ENCODE peak calls at places on chromosomes 4 and X, in nine cellular contexts. One of them, this sample, is unnamed.

GRCh38 chr4:144754562-144755410 is 108.8 kb downstream of the HHIP start:
- DNase-seq in A549: peak
- DNase-seq in IMR-90: peak
- DNase-seq in GM12878: no peak
- DNase-seq in transverse colon: no peak
- DNase-seq in body of pancreas: no peak
- DNase-seq in thyroid gland: no peak
- DNase-seq in ovary: no peak
- DNase-seq in K562: no peak
- DNase-seq in this sample: no peak

GRCh38 chr4:97778174-97778573 is 365.1 kb downstream of the STPG2 start:
- DNase-seq in IMR-90: no peak
- DNase-seq in transverse colon: no peak
- DNase-seq in K562: no peak
- DNase-seq in ovary: no peak
- DNase-seq in A549: no peak
- DNase-seq in thyroid gland: no peak
- DNase-seq in body of pancreas: no peak
- DNase-seq in GM12878: no peak
- DNase-seq in this sample: no peak

GRCh38 chrX:80354966-80355465 is 65.2 kb upstream of the TENT5D start:
- DNase-seq in body of pancreas: no peak
- DNase-seq in thyroid gland: peak
- DNase-seq in IMR-90: no peak
- DNase-seq in ovary: no peak
- DNase-seq in transverse colon: no peak
- DNase-seq in A549: no peak
- DNase-seq in GM12878: no peak
- DNase-seq in K562: no peak
- DNase-seq in this sample: no peak

GRCh38 chr4:47528651-47529050 is 43.6 kb downstream of the ATP10D start:
- DNase-seq in GM12878: no peak
- DNase-seq in A549: no peak
- DNase-seq in ovary: no peak
- DNase-seq in body of pancreas: no peak
- DNase-seq in transverse colon: no peak
- DNase-seq in K562: no peak
- DNase-seq in IMR-90: peak
- DNase-seq in thyroid gland: no peak
- DNase-seq in this sample: no peak

GRCh38 chrX:70172226-70172625 is 5.1 kb upstream of the DGAT2L6 start:
- DNase-seq in K562: no peak
- DNase-seq in transverse colon: no peak
- DNase-seq in GM12878: no peak
- DNase-seq in thyroid gland: no peak
- DNase-seq in body of pancreas: no peak
- DNase-seq in IMR-90: peak
- DNase-seq in A549: no peak
- DNase-seq in ovary: no peak
- DNase-seq in this sample: no peak

GRCh38 chr4:151408630-151409469 is at the start of gene FHIP1A:
- DNase-seq in thyroid gland: peak
- DNase-seq in body of pancreas: peak
- DNase-seq in transverse colon: peak
- DNase-seq in GM12878: no peak
- DNase-seq in IMR-90: peak
- DNase-seq in K562: peak
- DNase-seq in A549: peak
- DNase-seq in ovary: peak
- DNase-seq in this sample: peak

GRCh38 chr4:108453366-108453765 is 167.0 kb upstream of the RPL34 start:
- DNase-seq in K562: no peak
- DNase-seq in IMR-90: no peak
- DNase-seq in body of pancreas: no peak
- DNase-seq in transverse colon: no peak
- DNase-seq in ovary: no peak
- DNase-seq in thyroid gland: no peak
- DNase-seq in A549: no peak
- DNase-seq in GM12878: no peak
- DNase-seq in this sample: no peak

GRCh38 chr4:149708513-149709175 is 107.0 kb downstream of the IQCM start:
- DNase-seq in transverse colon: no peak
- DNase-seq in GM12878: no peak
- DNase-seq in A549: no peak
- DNase-seq in IMR-90: peak
- DNase-seq in thyroid gland: no peak
- DNase-seq in body of pancreas: no peak
- DNase-seq in K562: no peak
- DNase-seq in ovary: no peak
- DNase-seq in this sample: no peak

GRCh38 chrX:16970977-16971376 is 24.5 kb downstream of the REPS2 start:
- DNase-seq in transverse colon: no peak
- DNase-seq in IMR-90: peak
- DNase-seq in ovary: no peak
- DNase-seq in thyroid gland: no peak
- DNase-seq in body of pancreas: no peak
- DNase-seq in GM12878: no peak
- DNase-seq in K562: no peak
- DNase-seq in A549: no peak
- DNase-seq in this sample: no peak

GRCh38 chr4:6938237-6938636 is 28.6 kb downstream of the TBC1D14 start:
- DNase-seq in A549: no peak
- DNase-seq in IMR-90: no peak
- DNase-seq in GM12878: no peak
- DNase-seq in transverse colon: no peak
- DNase-seq in thyroid gland: no peak
- DNase-seq in K562: no peak
- DNase-seq in ovary: no peak
- DNase-seq in body of pancreas: no peak
- DNase-seq in this sample: peak

GRCh38 chrX:19017271-19017670 is 33.4 kb upstream of the PHKA2 start:
- DNase-seq in body of pancreas: no peak
- DNase-seq in A549: peak
- DNase-seq in GM12878: no peak
- DNase-seq in thyroid gland: peak
- DNase-seq in ovary: no peak
- DNase-seq in IMR-90: peak
- DNase-seq in K562: peak
- DNase-seq in transverse colon: no peak
- DNase-seq in this sample: no peak

GRCh38 chrX:150574824-150575409 is 6.5 kb downstream of the MTM1 start:
- DNase-seq in transverse colon: no peak
- DNase-seq in IMR-90: no peak
- DNase-seq in thyroid gland: no peak
- DNase-seq in K562: no peak
- DNase-seq in ovary: no peak
- DNase-seq in A549: no peak
- DNase-seq in body of pancreas: no peak
- DNase-seq in GM12878: no peak
- DNase-seq in this sample: no peak

GRCh38 chr4:169619518-169619957 is 840 bp upstream of the CLCN3 start:
- DNase-seq in body of pancreas: peak
- DNase-seq in transverse colon: peak
- DNase-seq in GM12878: no peak
- DNase-seq in ovary: peak
- DNase-seq in K562: peak
- DNase-seq in A549: peak
- DNase-seq in IMR-90: peak
- DNase-seq in thyroid gland: peak
- DNase-seq in this sample: peak

GRCh38 chr4:163343604-163344146 is at the start of gene NPY5R:
- DNase-seq in body of pancreas: no peak
- DNase-seq in IMR-90: no peak
- DNase-seq in thyroid gland: no peak
- DNase-seq in K562: no peak
- DNase-seq in ovary: no peak
- DNase-seq in A549: no peak
- DNase-seq in GM12878: no peak
- DNase-seq in transverse colon: no peak
- DNase-seq in this sample: no peak

GRCh38 chrX:38804481-38805293 is 3.4 kb downstream of the MID1IP1 start:
- DNase-seq in K562: peak
- DNase-seq in GM12878: no peak
- DNase-seq in thyroid gland: peak
- DNase-seq in ovary: peak
- DNase-seq in body of pancreas: peak
- DNase-seq in IMR-90: no peak
- DNase-seq in A549: peak
- DNase-seq in transverse colon: peak
- DNase-seq in this sample: peak

GRCh38 chr4:123652501-123652900 is 255.9 kb downstream of the SPRY1 start:
- DNase-seq in K562: no peak
- DNase-seq in ovary: no peak
- DNase-seq in IMR-90: peak
- DNase-seq in thyroid gland: no peak
- DNase-seq in A549: no peak
- DNase-seq in GM12878: no peak
- DNase-seq in transverse colon: no peak
- DNase-seq in body of pancreas: no peak
- DNase-seq in this sample: no peak

GRCh38 chrX:48897621-48898306 is at the start of the genes PQBP1 and TIMM17B:
- DNase-seq in GM12878: peak
- DNase-seq in body of pancreas: peak
- DNase-seq in ovary: peak
- DNase-seq in transverse colon: peak
- DNase-seq in IMR-90: peak
- DNase-seq in K562: peak
- DNase-seq in thyroid gland: peak
- DNase-seq in A549: peak
- DNase-seq in this sample: peak
- TF ChIP-seq POLR2A in GM12878: peak
- TF ChIP-seq POLR2A in body of pancreas: peak
- TF ChIP-seq POLR2A in ovary: peak
- TF ChIP-seq POLR2A in transverse colon: peak
- TF ChIP-seq POLR2A in IMR-90: peak
- TF ChIP-seq POLR2A in K562: peak
- TF ChIP-seq POLR2A in thyroid gland: peak
- TF ChIP-seq POLR2A in A549: peak
- TF ChIP-seq POLR2A in this sample: peak

DNA sequence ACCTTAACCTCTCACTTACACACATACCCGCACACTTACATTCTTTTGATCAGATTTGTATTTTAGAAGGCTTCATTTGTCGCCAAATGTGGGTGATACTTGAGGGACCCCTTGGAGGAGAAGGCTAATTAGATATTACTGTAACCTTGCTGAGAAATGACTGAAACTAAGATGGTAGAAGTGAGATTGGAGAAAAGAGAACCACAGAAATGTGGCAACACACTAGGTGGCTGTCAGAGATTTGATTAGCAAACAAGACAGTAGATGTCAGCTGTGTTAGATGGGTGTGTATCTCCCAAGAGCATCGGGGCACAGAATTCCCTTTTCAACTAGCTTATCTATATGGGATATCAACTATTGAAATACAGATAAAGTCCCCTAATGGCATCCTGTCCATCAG is 149.3 kb upstream of the FABP2 start:
- DNase-seq in K562: no peak
- DNase-seq in A549: no peak
- DNase-seq in thyroid gland: no peak
- DNase-seq in ovary: no peak
- DNase-seq in IMR-90: no peak
- DNase-seq in transverse colon: no peak
- DNase-seq in GM12878: no peak
- DNase-seq in body of pancreas: no peak
- DNase-seq in this sample: no peak
- H3K4me3 ChIP-seq in K562: no peak
- H3K4me3 ChIP-seq in A549: no peak
- H3K4me3 ChIP-seq in thyroid gland: no peak
- H3K4me3 ChIP-seq in ovary: no peak
- H3K4me3 ChIP-seq in IMR-90: no peak
- H3K4me3 ChIP-seq in transverse colon: no peak
- H3K4me3 ChIP-seq in GM12878: peak
- H3K4me3 ChIP-seq in body of pancreas: no peak
- H3K4me3 ChIP-seq in this sample: no peak

DNA sequence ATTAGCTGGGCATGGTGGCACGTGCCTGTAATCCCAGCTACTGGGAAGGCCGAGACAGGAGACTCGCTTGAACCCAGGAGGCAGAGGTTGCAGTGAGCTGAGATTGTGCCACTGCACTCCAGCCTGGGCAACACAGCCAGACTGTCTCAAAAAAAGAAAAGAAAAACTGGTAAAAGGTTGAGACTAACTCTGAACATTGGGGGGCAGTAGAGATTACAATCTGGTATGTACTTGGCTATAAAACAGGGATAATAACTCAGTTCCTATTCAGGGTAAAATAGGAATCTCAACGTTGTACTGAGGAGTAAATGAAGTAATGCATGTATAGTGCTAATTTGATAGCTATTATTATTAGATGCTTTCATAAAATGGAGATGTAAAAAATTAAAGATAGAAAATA is 12.5 kb upstream of the KLF8 start:
- DNase-seq in K562: no peak
- DNase-seq in GM12878: no peak
- DNase-seq in thyroid gland: no peak
- DNase-seq in IMR-90: no peak
- DNase-seq in ovary: no peak
- DNase-seq in transverse colon: no peak
- DNase-seq in body of pancreas: no peak
- DNase-seq in A549: no peak
- DNase-seq in this sample: no peak
- TF ChIP-seq CTCF in K562: no peak
- TF ChIP-seq CTCF in GM12878: peak
- TF ChIP-seq CTCF in thyroid gland: no peak
- TF ChIP-seq CTCF in IMR-90: no peak
- TF ChIP-seq CTCF in ovary: no peak
- TF ChIP-seq CTCF in transverse colon: no peak
- TF ChIP-seq CTCF in body of pancreas: no peak
- TF ChIP-seq CTCF in A549: no peak
- TF ChIP-seq CTCF in this sample: no peak

GRCh38 chr4:182916483-182917181 is 554 bp downstream of the DCTD start:
- DNase-seq in IMR-90: peak
- DNase-seq in ovary: peak
- DNase-seq in A549: peak
- DNase-seq in body of pancreas: peak
- DNase-seq in GM12878: no peak
- DNase-seq in thyroid gland: peak
- DNase-seq in K562: no peak
- DNase-seq in transverse colon: peak
- DNase-seq in this sample: peak

GRCh38 chr4:182918791-182919302 is 1.7 kb upstream of the DCTD start:
- DNase-seq in ovary: no peak
- DNase-seq in A549: no peak
- DNase-seq in GM12878: peak
- DNase-seq in thyroid gland: no peak
- DNase-seq in body of pancreas: no peak
- DNase-seq in transverse colon: no peak
- DNase-seq in IMR-90: no peak
- DNase-seq in K562: no peak
- DNase-seq in this sample: no peak

GRCh38 chr4:182918044-182918607 is 940 bp upstream of the DCTD start:
- DNase-seq in GM12878: peak
- DNase-seq in body of pancreas: no peak
- DNase-seq in ovary: no peak
- DNase-seq in thyroid gland: no peak
- DNase-seq in A549: no peak
- DNase-seq in IMR-90: no peak
- DNase-seq in transverse colon: no peak
- DNase-seq in K562: no peak
- DNase-seq in this sample: no peak

GRCh38 chr4:182914357-182914756 is 2.8 kb downstream of the DCTD start:
- DNase-seq in A549: no peak
- DNase-seq in body of pancreas: no peak
- DNase-seq in ovary: no peak
- DNase-seq in K562: no peak
- DNase-seq in thyroid gland: no peak
- DNase-seq in IMR-90: no peak
- DNase-seq in GM12878: no peak
- DNase-seq in transverse colon: no peak
- DNase-seq in this sample: no peak

GRCh38 chr4:182917182-182918043 is at the start of gene DCTD:
- DNase-seq in ovary: peak
- DNase-seq in thyroid gland: peak
- DNase-seq in GM12878: no peak
- DNase-seq in IMR-90: peak
- DNase-seq in K562: peak
- DNase-seq in body of pancreas: peak
- DNase-seq in transverse colon: peak
- DNase-seq in A549: peak
- DNase-seq in this sample: peak
- TF ChIP-seq POLR2A in ovary: peak
- TF ChIP-seq POLR2A in thyroid gland: peak
- TF ChIP-seq POLR2A in GM12878: peak
- TF ChIP-seq POLR2A in IMR-90: peak
- TF ChIP-seq POLR2A in K562: peak
- TF ChIP-seq POLR2A in body of pancreas: peak
- TF ChIP-seq POLR2A in transverse colon: peak
- TF ChIP-seq POLR2A in A549: peak
- TF ChIP-seq POLR2A in this sample: no peak